ENCODE peak calls at places on chromosome 19, in six cellular contexts. One of them, this sample, is unnamed.

GRCh38 chr19:28554321-28555091 is 658.4 kb downstream of the UQCRFS1 start:
- DNase-seq in SW 1271: no peak
- DNase-seq in GM18507: no peak
- DNase-seq in NCI-H345: no peak
- DNase-seq in cardiac fibroblast: no peak
- DNase-seq in fibroblast of mammary gland: no peak
- DNase-seq in this sample: no peak

GRCh38 chr19:21321996-21322395 is 7.2 kb downstream of the ZNF708 start:
- DNase-seq in SW 1271: no peak
- DNase-seq in GM18507: no peak
- DNase-seq in NCI-H345: no peak
- DNase-seq in cardiac fibroblast: peak; percentile 33
- DNase-seq in fibroblast of mammary gland: peak; percentile 23
- DNase-seq in this sample: no peak

GRCh38 chr19:55778331-55778730 is 9.4 kb downstream of the RFPL4AL1 start:
- DNase-seq in SW 1271: no peak
- DNase-seq in GM18507: no peak
- DNase-seq in NCI-H345: no peak
- DNase-seq in cardiac fibroblast: no peak
- DNase-seq in fibroblast of mammary gland: no peak
- DNase-seq in this sample: no peak

GRCh38 chr19:18339703-18340102 is 695 bp upstream of the PGPEP1 start:
- DNase-seq in SW 1271: no peak
- DNase-seq in GM18507: no peak
- DNase-seq in NCI-H345: no peak
- DNase-seq in cardiac fibroblast: no peak
- DNase-seq in fibroblast of mammary gland: peak; percentile 21
- DNase-seq in this sample: no peak

GRCh38 chr19:29537181-29537580 is 11.4 kb downstream of the VSTM2B start:
- DNase-seq in SW 1271: no peak
- DNase-seq in GM18507: no peak
- DNase-seq in NCI-H345: no peak
- DNase-seq in cardiac fibroblast: no peak
- DNase-seq in fibroblast of mammary gland: no peak
- DNase-seq in this sample: no peak

GRCh38 chr19:5719274-5719960 is 529 bp downstream of the LONP1 start:
- DNase-seq in SW 1271: no peak
- DNase-seq in GM18507: no peak
- DNase-seq in NCI-H345: peak; percentile 18
- DNase-seq in cardiac fibroblast: no peak
- DNase-seq in fibroblast of mammary gland: no peak
- DNase-seq in this sample: peak; percentile 28

GRCh38 chr19:50315773-50316448 is 13.3 kb downstream of the KCNC3 start:
- DNase-seq in SW 1271: no peak
- DNase-seq in GM18507: no peak
- DNase-seq in NCI-H345: peak; percentile 40
- DNase-seq in cardiac fibroblast: no peak
- DNase-seq in fibroblast of mammary gland: no peak
- DNase-seq in this sample: no peak

GRCh38 chr19:10921199-10921879 is 7.1 kb downstream of the YIPF2 start:
- DNase-seq in SW 1271: no peak
- DNase-seq in GM18507: no peak
- DNase-seq in NCI-H345: no peak
- DNase-seq in cardiac fibroblast: no peak
- DNase-seq in fibroblast of mammary gland: no peak
- DNase-seq in this sample: no peak

GRCh38 chr19:48900477-48901452 is 653 bp downstream of the NUCB1 start:
- DNase-seq in SW 1271: no peak
- DNase-seq in GM18507: no peak
- DNase-seq in NCI-H345: no peak
- DNase-seq in cardiac fibroblast: peak; percentile 68
- DNase-seq in fibroblast of mammary gland: peak; percentile 60
- DNase-seq in this sample: peak; percentile 60

GRCh38 chr19:44892932-44893331 is 1.9 kb downstream of the TOMM40 start:
- DNase-seq in SW 1271: no peak
- DNase-seq in GM18507: no peak
- DNase-seq in NCI-H345: no peak
- DNase-seq in cardiac fibroblast: no peak
- DNase-seq in fibroblast of mammary gland: no peak
- DNase-seq in this sample: no peak

GRCh38 chr19:49851456-49852259 is 699 bp downstream of the PTOV1 start:
- DNase-seq in SW 1271: no peak
- DNase-seq in GM18507: no peak
- DNase-seq in NCI-H345: peak; percentile 49
- DNase-seq in cardiac fibroblast: no peak
- DNase-seq in fibroblast of mammary gland: no peak
- DNase-seq in this sample: peak; percentile 56

GRCh38 chr19:7845390-7846179 is 15.6 kb downstream of the EVI5L start:
- DNase-seq in SW 1271: no peak
- DNase-seq in GM18507: no peak
- DNase-seq in NCI-H345: no peak
- DNase-seq in cardiac fibroblast: no peak
- DNase-seq in fibroblast of mammary gland: no peak
- DNase-seq in this sample: no peak

GRCh38 chr19:29483944-29484581 is 41.7 kb upstream of the VSTM2B start:
- DNase-seq in SW 1271: no peak
- DNase-seq in GM18507: no peak
- DNase-seq in NCI-H345: no peak
- DNase-seq in cardiac fibroblast: no peak
- DNase-seq in fibroblast of mammary gland: no peak
- DNase-seq in this sample: no peak

GRCh38 chr19:46616631-46617322 is 8.1 kb downstream of the PTGIR start:
- DNase-seq in SW 1271: no peak
- DNase-seq in GM18507: no peak
- DNase-seq in NCI-H345: peak; percentile 45
- DNase-seq in cardiac fibroblast: peak; percentile 70
- DNase-seq in fibroblast of mammary gland: peak; percentile 74
- DNase-seq in this sample: peak; percentile 57

GRCh38 chr19:49340069-49340864 is 5.1 kb downstream of the CD37 start:
- DNase-seq in SW 1271: no peak
- DNase-seq in GM18507: peak; percentile 96
- DNase-seq in NCI-H345: peak; percentile 70
- DNase-seq in cardiac fibroblast: peak; percentile 22
- DNase-seq in fibroblast of mammary gland: no peak
- DNase-seq in this sample: peak; percentile 82

GRCh38 chr19:57465680-57466381 is 8.9 kb upstream of the VN1R1 start:
- DNase-seq in SW 1271: no peak
- DNase-seq in GM18507: no peak
- DNase-seq in NCI-H345: no peak
- DNase-seq in cardiac fibroblast: peak; percentile 36
- DNase-seq in fibroblast of mammary gland: peak; percentile 32
- DNase-seq in this sample: peak; percentile 23

GRCh38 chr19:38543807-38544568 is 73.8 kb downstream of the MAP4K1 start:
- DNase-seq in SW 1271: peak; percentile 32
- DNase-seq in GM18507: peak; percentile 48
- DNase-seq in NCI-H345: peak; percentile 42
- DNase-seq in cardiac fibroblast: peak; percentile 74
- DNase-seq in fibroblast of mammary gland: peak; percentile 93
- DNase-seq in this sample: peak; percentile 88